ENCODE peak calls at places on chromosomes 12 and 14, in five cellular contexts. I is GM06990, X is thyroid gland, P is fibroblast of pulmonary artery, H is bronchial epithelial cell. W is an unnamed sample.

GRCh38 chr12:22733756-22734155 is 108.8 kb downstream of the ETNK1 start:
- DNase-seq in I (no peak), X (no peak), P (no peak), H (no peak), W (no peak)

GRCh38 chr12:31226639-31227038 is 99.3 kb downstream of the SINHCAF start:
- DNase-seq in I (no peak), X (peak), P (no peak), H (no peak), W (no peak)

GRCh38 chr14:52974406-52974805 is 23.6 kb upstream of the FERMT2 start:
- DNase-seq in I (no peak), X (no peak), P (no peak), H (no peak), W (peak)

GRCh38 chr12:54195736-54196347 is 7.1 kb upstream of the SMUG1 start:
- DNase-seq in I (peak), X (no peak), P (peak), H (no peak), W (peak)

GRCh38 chr12:54029529-54030441 is 1.5 kb downstream of the HOXC6 start:
- DNase-seq in I (no peak), X (no peak), P (no peak), H (no peak), W (no peak)

GRCh38 chr12:23495472-23495871 is 454.0 kb downstream of the SOX5 start:
- DNase-seq in I (no peak), X (no peak), P (no peak), H (peak), W (no peak)

GRCh38 chr14:61537567-61538463 is 157.5 kb upstream of the HIF1A start:
- DNase-seq in I (no peak), X (peak), P (peak), H (peak), W (peak)

GRCh38 chr12:109588461-109589239 is 15.1 kb downstream of the MVK start:
- DNase-seq in I (no peak), X (peak), P (no peak), H (no peak), W (no peak)

GRCh38 chr12:77946541-77947021 is 115.9 kb downstream of the NAV3 start:
- DNase-seq in I (no peak), X (no peak), P (peak), H (peak), W (no peak)

GRCh38 chr12:68838046-68838886 is 30.3 kb downstream of the MDM2 start:
- DNase-seq in I (no peak), X (no peak), P (no peak), H (no peak), W (no peak)

GRCh38 chr12:64670856-64671639 is 60.8 kb downstream of the RASSF3 start:
- DNase-seq in I (no peak), X (no peak), P (peak), H (peak), W (peak)

GRCh38 chr12:110465024-110465423 is 3.0 kb downstream of the GPN3 start:
- DNase-seq in I (no peak), X (no peak), P (no peak), H (no peak), W (no peak)

GRCh38 chr12:128573907-128574306 is 249.9 kb downstream of the SLC15A4 start:
- DNase-seq in I (no peak), X (no peak), P (no peak), H (no peak), W (no peak)

GRCh38 chr12:52204095-52204930 is 12.5 kb upstream of the KRT80 start:
- DNase-seq in I (no peak), X (no peak), P (no peak), H (peak), W (no peak)

GRCh38 chr12:124512667-124513296 is 54.6 kb downstream of the NCOR2 start:
- DNase-seq in I (no peak), X (peak), P (peak), H (peak), W (peak)

GRCh38 chr12:107514887-107515445 is 170.6 kb upstream of the PWP1 start:
- DNase-seq in I (no peak), X (no peak), P (peak), H (peak), W (peak)

GRCh38 chr14:68084256-68084655 is 264.7 kb downstream of the RAD51B start:
- DNase-seq in I (no peak), X (no peak), P (peak), H (no peak), W (peak)

GRCh38 chr14:103067231-103067954 is 10.0 kb upstream of the CDC42BPB start:
- DNase-seq in I (no peak), X (peak), P (peak), H (peak), W (peak)

GRCh38 chr14:69879175-69880047 is at the start of gene SMOC1:
- DNase-seq in I (peak), X (peak), P (peak), H (peak), W (peak)

GRCh38 chr12:58888131-58888783 is 32.0 kb downstream of the LRIG3 start:
- DNase-seq in I (no peak), X (peak), P (peak), H (peak), W (peak)

GRCh38 chr12:13452955-13453570 is 256.5 kb downstream of the EMP1 start:
- DNase-seq in I (no peak), X (no peak), P (no peak), H (no peak), W (no peak)
- TF ChIP-seq CTCF in I (no peak), X (no peak), P (no peak), H (no peak), W (no peak)

DNA sequence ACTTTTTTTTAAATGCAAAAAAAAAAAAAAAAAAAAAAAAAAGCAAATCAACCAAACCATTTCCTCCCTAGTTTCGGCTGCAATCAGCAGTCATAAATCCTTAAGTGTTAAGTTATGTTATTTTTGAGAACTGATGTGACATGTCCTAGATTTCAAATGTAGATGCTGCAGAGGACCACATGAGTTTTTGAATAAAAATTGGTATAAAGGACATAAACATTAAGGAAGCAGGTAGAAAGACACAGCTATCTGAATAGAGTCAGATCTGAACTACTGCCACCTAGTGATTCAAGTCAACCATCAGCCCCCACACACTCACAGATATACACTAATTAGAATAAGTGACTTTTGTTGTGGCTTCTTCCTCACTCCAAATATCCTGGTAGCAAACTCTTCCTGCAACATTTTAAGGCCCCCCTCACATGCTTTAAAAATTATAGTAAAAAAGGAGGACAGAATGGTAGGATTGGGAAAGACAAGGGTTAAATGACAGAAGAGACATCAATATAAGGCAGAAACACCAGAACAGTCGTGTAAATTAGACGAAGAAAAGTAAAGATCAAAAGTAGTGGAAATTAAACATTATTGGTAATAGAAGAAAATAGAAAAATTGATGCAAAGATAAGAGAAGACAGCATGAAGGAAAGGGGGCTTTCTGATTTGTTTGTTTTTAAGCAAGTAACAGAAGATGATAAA is 394.5 kb upstream of the ATP2B1 start:
- DNase-seq in I (peak), X (no peak), P (peak), H (peak), W (peak)
- TF ChIP-seq CTCF in I (peak), X (peak), P (peak), H (peak), W (peak)

GRCh38 chr14:80638620-80639215 is 302.8 kb downstream of the CEP128 start:
- DNase-seq in I (no peak), X (no peak), P (peak), H (peak), W (peak)

GRCh38 chr14:80634106-80634758 is 307.3 kb downstream of the CEP128 start:
- DNase-seq in I (no peak), X (no peak), P (peak), H (peak), W (peak)

GRCh38 chr14:80637726-80638619 is 303.6 kb downstream of the CEP128 start:
- DNase-seq in I (no peak), X (no peak), P (no peak), H (no peak), W (no peak)

DNA sequence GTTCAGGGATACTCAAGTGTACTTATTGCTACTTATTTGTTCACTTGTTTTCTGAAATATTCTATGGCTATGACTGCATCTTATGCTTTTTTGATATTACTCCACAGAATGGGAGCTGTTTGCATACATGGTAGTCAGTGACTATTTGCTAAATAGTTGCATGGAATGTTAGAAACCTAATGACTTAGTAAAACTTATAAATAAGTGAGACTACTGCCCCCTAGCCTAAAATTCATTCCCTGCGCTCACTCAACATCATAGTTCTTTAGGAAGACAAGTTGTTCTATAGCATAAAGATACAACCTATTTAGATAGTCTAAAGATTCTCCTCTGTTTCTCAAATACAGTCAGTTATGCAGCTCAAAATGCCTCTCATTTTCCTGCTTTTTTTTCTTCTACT is 305.5 kb downstream of the CEP128 start:
- DNase-seq in I (no peak), X (no peak), P (peak), H (peak), W (peak)
- TF ChIP-seq CTCF in I (no peak), X (no peak), P (peak), H (peak), W (peak)

GRCh38 chr14:23555882-23556699 is at the start of gene THTPA:
- DNase-seq in I (peak), X (peak), P (peak), H (peak), W (peak)
- TF ChIP-seq CTCF in I (no peak), X (no peak), P (no peak), H (no peak), W (no peak)

DNA sequence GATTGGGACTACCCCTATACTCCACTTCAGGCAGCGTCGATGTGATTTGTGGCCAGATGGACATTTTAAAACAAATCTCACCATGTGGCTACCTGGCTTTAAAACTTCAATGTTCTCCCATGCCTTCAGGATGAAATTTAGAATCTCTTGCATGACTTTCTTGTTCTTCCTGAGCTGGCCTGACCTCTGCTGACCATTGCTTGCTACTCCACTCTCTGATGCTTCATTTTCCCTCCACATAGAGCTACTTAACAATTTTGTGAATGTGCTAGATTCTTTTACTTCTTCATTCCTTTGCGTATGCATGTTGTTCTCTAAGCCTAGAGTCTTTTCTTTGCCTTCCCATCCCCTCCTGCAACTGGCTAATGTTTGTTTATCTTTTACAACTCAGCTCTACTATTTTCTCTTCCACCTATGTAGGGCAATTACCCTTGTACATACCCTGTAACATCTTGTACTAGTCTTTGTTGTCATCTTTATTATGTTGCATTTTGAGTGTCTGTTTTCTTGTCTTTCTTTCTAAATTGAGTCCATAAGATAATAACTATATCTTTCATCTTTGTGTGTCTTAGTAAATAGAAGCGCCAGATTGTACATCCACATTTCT is 41.2 kb downstream of the YLPM1 start:
- DNase-seq in I (no peak), X (peak), P (peak), H (peak), W (peak)
- TF ChIP-seq CTCF in I (peak), X (peak), P (peak), H (peak), W (peak)

GRCh38 chr12:93990832-93991748 is 157.3 kb upstream of the PLXNC1 start:
- DNase-seq in I (no peak), X (peak), P (peak), H (no peak), W (no peak)
- TF ChIP-seq CTCF in I (no peak), X (peak), P (peak), H (no peak), W (no peak)